ENCODE peak calls at places on chromosomes 12 and 14, in four cellular contexts. F is WERI-Rb-1; S is pancreas; L is CD4-positive, CD25-positive, alpha-beta regulatory T cell. E is an unnamed sample. For H3K9me3 and H3K27me3, the result is how much of the 10 kb centered on the place peaks cover.

GRCh38 chr12:29316772-29317171 is 64.2 kb downstream of the ERGIC2 start:
- DNase-seq in F (no peak), S (no peak), L (no peak), E (no peak)

GRCh38 chr14:75147423-75148071 is 20.7 kb upstream of the NEK9 start:
- DNase-seq in F (no peak), S (peak), L (no peak), E (peak)

GRCh38 chr12:25713264-25713663 is 160.2 kb upstream of the LMNTD1 start:
- DNase-seq in F (no peak), S (no peak), L (no peak), E (no peak)

GRCh38 chr14:100738704-100739131 is 12.0 kb downstream of the DLK1 start:
- DNase-seq in F (no peak), S (no peak), L (no peak), E (no peak)

GRCh38 chr12:9760699-9761406 is at the start of gene CD69:
- DNase-seq in F (no peak), S (no peak), L (peak), E (no peak)

GRCh38 chr14:102251161-102251560 is 53.8 kb downstream of the MOK start:
- DNase-seq in F (no peak), S (no peak), L (no peak), E (peak)

GRCh38 chr12:131528144-131528543 is 182.7 kb upstream of the SFSWAP start:
- DNase-seq in F (no peak), S (no peak), L (no peak), E (no peak)

GRCh38 chr12:104751024-104751570 is 207.0 kb downstream of the SLC41A2 start:
- DNase-seq in F (no peak), S (no peak), L (no peak), E (no peak)

GRCh38 chr12:52063986-52064649 is 5.7 kb upstream of the ATG101 start:
- DNase-seq in F (no peak), S (peak), L (no peak), E (peak)

GRCh38 chr12:62247646-62248045 is 12.6 kb upstream of the USP15 start:
- DNase-seq in F (no peak), S (no peak), L (no peak), E (no peak)

GRCh38 chr12:108126990-108127468 is 2.1 kb upstream of the WSCD2 start:
- DNase-seq in F (no peak), S (no peak), L (no peak), E (no peak)

GRCh38 chr12:89179983-89180382 is 172.3 kb downstream of the DUSP6 start:
- DNase-seq in F (no peak), S (no peak), L (no peak), E (no peak)

GRCh38 chr12:69484428-69484827 is 14.2 kb downstream of the FRS2 start:
- DNase-seq in F (no peak), S (no peak), L (no peak), E (no peak)

GRCh38 chr14:50058112-50058511 is 58.3 kb downstream of the VCPKMT start:
- DNase-seq in F (no peak), S (no peak), L (no peak), E (no peak)

GRCh38 chr12:62230652-62231051 is 29.6 kb upstream of the USP15 start:
- DNase-seq in F (no peak), S (no peak), L (no peak), E (no peak)

GRCh38 chr12:8156845-8157244 is at the start of gene ZNF705A:
- DNase-seq in F (no peak), S (no peak), L (no peak), E (peak)

GRCh38 chr14:89165189-89165809 is 251.7 kb downstream of the FOXN3 start:
- DNase-seq in F (no peak), S (no peak), L (no peak), E (no peak)

GRCh38 chr12:57118711-57119271 is 7.6 kb upstream of the STAT6 start:
- DNase-seq in F (no peak), S (no peak), L (no peak), E (no peak)

GRCh38 chr14:68790656-68791077 is 2.2 kb downstream of the ZFP36L1 start:
- DNase-seq in F (no peak), S (no peak), L (peak), E (no peak)

GRCh38 chr14:90495357-90496276 is 98.8 kb downstream of the CALM1 start:
- DNase-seq in F (no peak), S (no peak), L (peak), E (peak)

GRCh38 chr14:32358781-32359180 is 29.7 kb downstream of the AKAP6 start:
- DNase-seq in F (no peak), S (no peak), L (no peak), E (no peak)

GRCh38 chr12:48943221-48943620 is 14.1 kb downstream of the ARF3 start:
- DNase-seq in F (no peak), S (no peak), L (no peak), E (no peak)

GRCh38 chr14:61470261-61470953 is 149.0 kb downstream of the PRKCH start:
- DNase-seq in F (no peak), S (no peak), L (no peak), E (peak)

GRCh38 chr14:31568151-31568550 is 6.9 kb downstream of the NUBPL start:
- DNase-seq in F (no peak), S (no peak), L (no peak), E (no peak)

GRCh38 chr12:14264777-14265176 is 100.7 kb upstream of the ATF7IP start:
- DNase-seq in F (no peak), S (no peak), L (no peak), E (peak)
- H3K9me3 ChIP-seq in F (under half), S (under half), L (under half), E (under half)

GRCh38 chr12:123150273-123150803 is 552 bp downstream of the PITPNM2 start:
- DNase-seq in F (no peak), S (peak), L (peak), E (peak)

GRCh38 chr12:123150804-123151678 is at the start of gene PITPNM2:
- DNase-seq in F (peak), S (peak), L (peak), E (peak)

GRCh38 chr12:123148223-123148622 is 2.7 kb downstream of the PITPNM2 start:
- DNase-seq in F (peak), S (no peak), L (no peak), E (no peak)

GRCh38 chr12:123149828-123150272 is 1.0 kb downstream of the PITPNM2 start:
- DNase-seq in F (no peak), S (no peak), L (no peak), E (no peak)

DNA sequence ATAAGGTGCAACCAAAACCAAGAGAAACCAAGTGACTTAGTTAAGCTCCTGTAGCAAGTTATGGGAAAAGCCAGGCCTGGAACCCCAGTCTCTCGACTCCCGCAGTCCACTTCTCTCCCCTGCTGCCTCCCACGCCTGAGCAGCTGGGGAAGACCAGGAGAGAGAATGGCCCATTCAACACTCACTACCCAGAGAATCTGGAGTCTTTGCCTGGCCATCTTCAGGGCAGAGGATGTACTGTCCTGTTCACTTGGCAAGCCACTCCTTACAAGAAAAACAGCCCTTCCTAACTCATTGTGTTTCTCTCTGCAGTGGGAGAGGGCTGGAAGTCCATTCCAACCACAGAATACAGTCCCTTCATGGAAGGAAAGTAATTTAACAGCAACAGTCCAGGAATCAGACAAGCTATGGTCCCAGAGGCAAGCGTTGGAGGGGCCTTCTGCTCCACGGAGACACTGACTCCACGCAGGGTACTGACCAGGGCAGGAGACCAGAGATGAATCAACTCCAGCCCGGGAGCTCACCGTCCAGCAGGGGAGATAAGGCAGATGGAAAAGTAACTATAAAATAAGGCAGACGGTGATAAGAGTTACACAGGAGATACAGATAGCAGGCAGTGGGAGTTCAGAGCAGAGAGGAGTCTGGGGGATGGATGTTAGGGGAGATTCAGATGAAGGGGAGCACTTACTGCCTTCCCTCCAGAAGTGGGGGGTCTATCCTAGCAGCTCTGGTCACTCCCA is 1.6 kb downstream of the PITPNM2 start:
- DNase-seq in F (no peak), S (no peak), L (no peak), E (no peak)
- H3K4me3 ChIP-seq in F (no peak), S (no peak), L (peak), E (no peak)

GRCh38 chr14:30270200-30271161 is 288.5 kb upstream of the G2E3 start:
- DNase-seq in F (peak), S (peak), L (peak), E (peak)
- H3K27me3 ChIP-seq in F (under half), S (under half), L (under half), E (under half)

DNA sequence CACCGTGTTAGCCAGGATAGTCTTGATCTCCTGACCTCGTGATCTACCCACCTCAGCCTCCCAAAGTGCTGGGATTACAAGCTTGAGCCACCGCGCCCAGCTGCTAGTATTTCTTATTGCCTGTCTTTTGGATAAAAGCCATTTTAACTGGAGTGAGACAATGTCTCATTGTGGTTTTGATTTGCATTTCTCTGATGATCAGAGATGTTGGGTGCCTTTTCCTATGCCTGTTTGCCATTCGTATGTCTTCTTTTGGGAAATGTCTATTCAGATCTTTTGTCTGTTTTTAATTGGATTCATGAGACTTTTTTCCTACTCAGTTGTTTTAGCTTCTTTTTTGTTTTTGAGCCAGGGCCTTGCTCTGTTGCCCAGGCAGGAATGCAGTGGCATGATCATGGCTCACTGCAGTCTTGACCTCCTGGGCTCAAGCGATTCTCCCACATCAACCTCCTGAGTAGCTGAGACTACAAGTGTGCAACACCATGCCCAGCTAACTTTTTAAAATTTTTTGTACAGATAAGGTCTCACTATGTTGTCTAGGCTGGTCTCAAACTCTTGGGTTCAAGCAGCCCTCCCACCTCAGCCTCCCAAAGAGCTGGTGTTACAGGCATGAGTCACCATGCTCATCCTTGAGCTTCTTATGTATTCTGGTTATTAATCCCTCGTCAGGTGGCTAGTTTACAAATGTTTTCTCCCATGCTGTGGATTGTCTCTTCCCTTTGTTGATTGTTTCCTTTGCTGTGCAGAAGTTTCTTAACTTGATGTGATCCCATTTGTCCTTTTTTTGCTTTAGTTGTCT is 65.9 kb downstream of the ACACB start:
- DNase-seq in F (no peak), S (no peak), L (no peak), E (peak)
- H3K9me3 ChIP-seq in F (under half), S (under half), L (under half), E (under half)

GRCh38 chr14:104680056-104680805 is 9.2 kb upstream of the INF2 start:
- DNase-seq in F (no peak), S (peak), L (no peak), E (no peak)

GRCh38 chr14:104681689-104682074 is 7.7 kb upstream of the INF2 start:
- DNase-seq in F (peak), S (peak), L (no peak), E (peak)

GRCh38 chr14:104682107-104682593 is 7.3 kb upstream of the INF2 start:
- DNase-seq in F (no peak), S (no peak), L (no peak), E (peak)

GRCh38 chr14:104678901-104679705 is 10.3 kb upstream of the INF2 start:
- DNase-seq in F (no peak), S (no peak), L (no peak), E (no peak)

DNA sequence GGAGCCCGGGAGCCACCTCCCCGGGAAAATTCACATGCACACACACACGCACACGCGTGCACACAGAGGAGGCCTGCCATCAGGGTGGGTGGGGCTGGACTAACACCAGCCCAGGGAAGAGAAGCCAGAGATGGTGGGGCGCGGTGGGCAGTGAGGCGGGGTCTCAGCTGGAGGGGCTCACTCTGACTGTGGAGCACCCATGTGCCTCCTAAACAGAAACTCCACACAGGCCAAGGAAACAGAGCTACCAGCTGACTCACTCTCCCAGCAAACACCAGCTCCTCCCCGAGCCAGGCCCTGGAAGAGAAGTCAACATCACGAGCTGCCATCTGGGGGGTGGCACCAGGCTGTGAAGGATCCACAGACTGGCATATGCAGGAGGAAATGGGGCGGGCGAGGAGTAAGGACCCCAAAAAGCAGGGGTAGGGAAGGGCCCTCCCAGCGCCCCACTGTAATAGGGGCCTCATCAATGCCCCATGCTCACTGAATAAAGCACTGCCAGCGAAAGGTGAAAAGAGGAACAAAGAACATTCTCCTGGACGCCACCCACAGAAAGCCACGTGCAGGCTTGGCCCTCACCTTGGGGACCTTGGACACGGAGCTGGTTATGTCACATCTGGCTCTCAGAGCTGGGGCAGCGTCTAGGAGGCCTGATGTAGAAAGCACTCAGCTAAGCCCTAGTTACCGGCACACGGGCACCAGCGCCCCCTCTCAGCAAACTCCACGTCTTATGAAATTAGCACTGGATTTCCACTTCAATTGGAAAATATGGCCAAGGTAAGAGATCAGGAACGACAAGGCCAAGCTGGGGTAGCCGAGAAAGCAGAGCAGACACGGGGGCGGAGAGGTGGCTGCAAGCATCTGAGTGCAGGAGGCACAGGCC is 8.4 kb upstream of the INF2 start:
- DNase-seq in F (peak), S (peak), L (no peak), E (no peak)
- H3K4me3 ChIP-seq in F (peak), S (no peak), L (no peak), E (peak)

E was measured in SJCRH30.